ENCODE peak calls at places on chromosomes 3 and 15, in six cellular contexts. M is KG1, S is NB4, T is OCI-LY7, J is neural crest cell, K is AG04449. H is an unnamed sample.
A peak's percentile ranks its signal among the peaks of the same experiment; 100 is the strongest.

GRCh38 chr3:49602877-49603411 is 48.7 kb downstream of the BSN start:
- DNase-seq in J (no peak), T (no peak), S (no peak), K (no peak), M (no peak), H (no peak)

GRCh38 chr15:98952381-98952803 is 55.2 kb downstream of the PGPEP1L start:
- DNase-seq in T (peak; percentile 5), S (no peak), J (no peak), M (peak; percentile 33), K (no peak), H (peak; percentile 46)

GRCh38 chr3:35392187-35392586 is 247.1 kb upstream of the ARPP21 start:
- DNase-seq in S (no peak), K (no peak), T (no peak), M (no peak), J (no peak), H (no peak)

GRCh38 chr3:54120657-54121403 is 1.5 kb upstream of the CACNA2D3 start:
- DNase-seq in M (no peak), T (peak; percentile 59), S (no peak), K (no peak), J (no peak), H (no peak)

GRCh38 chr3:46578973-46579755 is 13.1 kb upstream of the LRRC2 start:
- DNase-seq in M (no peak), S (peak; percentile 12), K (no peak), J (no peak), T (no peak), H (no peak)

GRCh38 chr3:128567705-128568356 is 74.8 kb upstream of the GATA2 start:
- DNase-seq in K (no peak), S (no peak), T (no peak), M (no peak), J (no peak), H (no peak)

GRCh38 chr3:70249509-70250160 is 62.8 kb downstream of the MDFIC2 start:
- DNase-seq in M (no peak), T (no peak), S (no peak), K (no peak), J (no peak), H (no peak)

GRCh38 chr15:30922469-30923311 is 19.0 kb downstream of the FAN1 start:
- DNase-seq in T (no peak), J (peak; percentile 42), K (peak; percentile 73), M (no peak), S (no peak), H (no peak)

GRCh38 chr15:78387678-78388077 is 47.5 kb downstream of the CRABP1 start:
- DNase-seq in S (no peak), T (no peak), M (no peak), J (no peak), K (no peak), H (no peak)

GRCh38 chr3:185659942-185660921 is 74.1 kb downstream of the SENP2 start:
- DNase-seq in S (peak; percentile 84), M (peak; percentile 32), T (peak; percentile 76), J (peak; percentile 88), K (peak; percentile 44), H (peak; percentile 59)

GRCh38 chr15:69782809-69783208 is 314.9 kb downstream of the TLE3 start:
- DNase-seq in S (no peak), T (peak; percentile 81), J (no peak), K (no peak), M (no peak), H (no peak)

GRCh38 chr3:106759686-106760085 is 617.6 kb upstream of the CCDC54 start:
- DNase-seq in J (no peak), K (peak; percentile 52), M (no peak), S (no peak), T (no peak), H (no peak)

GRCh38 chr15:101689901-101690300 is 34.4 kb downstream of the TARS3 start:
- DNase-seq in J (no peak), S (peak; percentile 25), M (no peak), T (no peak), K (no peak), H (no peak)

GRCh38 chr3:191066669-191067068 is 132.4 kb upstream of the OSTN start:
- DNase-seq in S (no peak), T (no peak), M (no peak), J (no peak), K (no peak), H (no peak)

GRCh38 chr3:129690406-129690805 is 83.9 kb upstream of the PLXND1 start:
- DNase-seq in J (peak; percentile 8), M (no peak), K (peak; percentile 7), T (peak; percentile 78), S (peak; percentile 78), H (peak; percentile 42)

GRCh38 chr3:158792709-158793108 is 9.1 kb upstream of the MFSD1 start:
- DNase-seq in S (no peak), J (no peak), M (no peak), K (peak; percentile 87), T (no peak), H (no peak)

GRCh38 chr3:112746675-112747276 is 99.9 kb downstream of the CD200R1L start:
- DNase-seq in K (no peak), T (no peak), S (no peak), J (no peak), M (no peak), H (no peak)